ENCODE peak calls at places on chromosomes 11 and 22, in five cellular contexts. J is vagina, A is body of pancreas, V is K562, X is AG04449. Z is an unnamed sample.

GRCh38 chr11:102158151-102158734 is 48.0 kb downstream of the YAP1 start:
- DNase-seq in J (no peak), A (no peak), V (no peak), X (no peak), Z (no peak)

GRCh38 chr22:38733329-38734202 is 22.2 kb downstream of the SUN2 start:
- DNase-seq in J (no peak), A (peak), V (peak), X (no peak), Z (no peak)

GRCh38 chr22:20128902-20129746 is 2.5 kb upstream of the ZDHHC8 start:
- DNase-seq in J (no peak), A (peak), V (peak), X (no peak), Z (no peak)

GRCh38 chr11:16468735-16469446 is 112.5 kb upstream of the SOX6 start:
- DNase-seq in J (no peak), A (no peak), V (no peak), X (no peak), Z (no peak)

GRCh38 chr11:1388763-1389102 is 1.0 kb upstream of the BRSK2 start:
- DNase-seq in J (no peak), A (no peak), V (no peak), X (no peak), Z (no peak)

GRCh38 chr11:117620659-117621058 is 176.4 kb downstream of the DSCAML1 start:
- DNase-seq in J (no peak), A (no peak), V (no peak), X (no peak), Z (no peak)

GRCh38 chr11:112789481-112789880 is 171.7 kb upstream of the NCAM1 start:
- DNase-seq in J (no peak), A (no peak), V (no peak), X (no peak), Z (no peak)

GRCh38 chr11:116336540-116336939 is 436.2 kb downstream of the BUD13 start:
- DNase-seq in J (peak), A (no peak), V (no peak), X (no peak), Z (no peak)

GRCh38 chr22:16717699-16718558 is 107.3 kb downstream of the XKR3 start:
- DNase-seq in J (no peak), A (no peak), V (peak), X (no peak), Z (no peak)

GRCh38 chr22:45885941-45886395 is 91.0 kb downstream of the WNT7B start:
- DNase-seq in J (no peak), A (no peak), V (no peak), X (no peak), Z (no peak)

GRCh38 chr11:73139476-73140198 is 2.5 kb downstream of the FCHSD2 start:
- DNase-seq in J (no peak), A (no peak), V (no peak), X (no peak), Z (no peak)

GRCh38 chr11:134139873-134140331 is 71.0 kb downstream of the JAM3 start:
- DNase-seq in J (no peak), A (peak), V (peak), X (no peak), Z (peak)

GRCh38 chr22:50527921-50528681 is 1.7 kb downstream of the TYMP start:
- DNase-seq in J (no peak), A (no peak), V (no peak), X (no peak), Z (no peak)

GRCh38 chr11:12876340-12876739 is 132.8 kb upstream of the RASSF10 start:
- DNase-seq in J (no peak), A (no peak), V (no peak), X (no peak), Z (no peak)

GRCh38 chr11:86576946-86577624 is 95.3 kb downstream of the ME3 start:
- DNase-seq in J (no peak), A (no peak), V (no peak), X (no peak), Z (no peak)

GRCh38 chr22:47396105-47396504 is 633.7 kb downstream of the TBC1D22A start:
- DNase-seq in J (no peak), A (no peak), V (no peak), X (no peak), Z (no peak)

GRCh38 chr22:35451602-35452001 is 51.7 kb downstream of the MCM5 start:
- DNase-seq in J (no peak), A (no peak), V (no peak), X (no peak), Z (no peak)

GRCh38 chr11:76694664-76695063 is 24.1 kb upstream of the LRRC32 start:
- DNase-seq in J (no peak), A (no peak), V (no peak), X (peak), Z (no peak)

GRCh38 chr22:46514592-46515207 is 22.7 kb downstream of the CELSR1 start:
- DNase-seq in J (no peak), A (no peak), V (no peak), X (no peak), Z (no peak)

GRCh38 chr11:34997872-34998548 is 81.6 kb downstream of the PDHX start:
- DNase-seq in J (no peak), A (no peak), V (no peak), X (no peak), Z (no peak)

GRCh38 chr11:126533560-126533959 is 178.1 kb downstream of the ST3GAL4 start:
- DNase-seq in J (no peak), A (no peak), V (no peak), X (no peak), Z (no peak)

GRCh38 chr11:59528741-59529140 is 17.4 kb downstream of the OR4D9 start:
- DNase-seq in J (no peak), A (no peak), V (no peak), X (no peak), Z (no peak)

GRCh38 chr22:47193606-47194316 is 431.3 kb downstream of the TBC1D22A start:
- DNase-seq in J (peak), A (no peak), V (no peak), X (no peak), Z (no peak)

GRCh38 chr11:559020-559620 is 1.4 kb downstream of the LMNTD2 start:
- DNase-seq in J (no peak), A (no peak), V (no peak), X (no peak), Z (no peak)

GRCh38 chr11:110199184-110199981 is 97.0 kb downstream of the RDX start:
- DNase-seq in J (no peak), A (no peak), V (no peak), X (no peak), Z (no peak)

GRCh38 chr11:134406264-134407185 is 5.5 kb downstream of the B3GAT1 start:
- DNase-seq in J (no peak), A (no peak), V (no peak), X (no peak), Z (no peak)

GRCh38 chr11:111777094-111778046 is 11.2 kb upstream of the PPP2R1B start:
- DNase-seq in J (no peak), A (peak), V (peak), X (peak), Z (peak)

GRCh38 chr11:119335655-119336543 is 1.6 kb downstream of the RNF26 start:
- DNase-seq in J (no peak), A (no peak), V (no peak), X (no peak), Z (no peak)

GRCh38 chr22:23685205-23685784 is 5.5 kb upstream of the RGL4 start:
- DNase-seq in J (no peak), A (no peak), V (peak), X (no peak), Z (no peak)

GRCh38 chr22:28021998-28022660 is 103.1 kb upstream of the PITPNB start:
- DNase-seq in J (no peak), A (no peak), V (no peak), X (no peak), Z (no peak)

GRCh38 chr22:48744967-48745841 is 1082.5 kb downstream of the BRD1 start:
- DNase-seq in J (peak), A (no peak), V (no peak), X (no peak), Z (no peak)

GRCh38 chr11:118622376-118623290 is 15.2 kb downstream of the PHLDB1 start:
- DNase-seq in J (no peak), A (peak), V (no peak), X (peak), Z (no peak)

GRCh38 chr11:118373871-118374270 is 14.5 kb downstream of the UBE4A start:
- DNase-seq in J (no peak), A (no peak), V (no peak), X (no peak), Z (no peak)

GRCh38 chr22:46734830-46735453 is 3.1 kb downstream of the CERK start:
- DNase-seq in J (no peak), A (peak), V (no peak), X (no peak), Z (no peak)

GRCh38 chr11:11513438-11513837 is 108.4 kb downstream of the GALNT18 start:
- DNase-seq in J (no peak), A (no peak), V (no peak), X (no peak), Z (no peak)

GRCh38 chr11:120034881-120035620 is 102.9 kb downstream of the TRIM29 start:
- DNase-seq in J (peak), A (no peak), V (no peak), X (no peak), Z (no peak)

GRCh38 chr22:50314455-50315288 is 7.2 kb upstream of the PLXNB2 start:
- DNase-seq in J (no peak), A (no peak), V (peak), X (no peak), Z (no peak)

DNA sequence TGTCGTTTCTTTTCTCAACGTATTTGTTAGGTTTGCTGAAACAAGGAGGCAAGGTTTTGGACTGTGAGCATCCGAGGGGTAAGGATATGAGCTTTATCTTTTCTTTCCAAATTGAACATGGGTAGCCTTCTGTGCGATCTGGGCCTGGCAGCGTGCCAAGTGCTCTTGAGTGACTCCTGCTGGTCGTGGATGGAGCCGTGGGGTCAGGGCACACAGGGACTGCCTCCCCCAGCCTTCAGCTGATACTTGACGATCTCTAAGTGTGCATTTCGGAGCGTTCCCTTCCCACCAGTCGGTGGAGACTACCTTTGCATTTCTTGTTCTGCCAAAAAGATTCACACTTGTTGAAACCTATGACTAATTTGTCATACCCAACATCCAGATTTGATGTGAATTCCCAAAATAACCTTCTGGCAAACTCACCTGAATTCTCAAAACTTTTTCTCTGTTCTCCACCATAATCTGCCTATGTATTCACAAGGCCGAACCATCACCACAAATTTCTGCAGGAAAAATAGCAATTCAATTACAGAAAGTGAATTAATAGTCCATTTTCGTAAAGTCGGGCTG is 40.2 kb upstream of the CLMP start:
- DNase-seq in J (no peak), A (peak), V (peak), X (no peak), Z (no peak)
- TF ChIP-seq CTCF in J (no peak), A (peak), V (peak), X (peak), Z (peak)

GRCh38 chr11:68121067-68121899 is at the start of gene CHKA:
- DNase-seq in J (no peak), A (peak), V (peak), X (no peak), Z (peak)
- TF ChIP-seq CTCF in J (no peak), A (no peak), V (no peak), X (no peak), Z (no peak)

GRCh38 chr11:20364412-20364792 is 888 bp downstream of the HTATIP2 start:
- DNase-seq in J (no peak), A (no peak), V (peak), X (no peak), Z (no peak)
- TF ChIP-seq CTCF in J (no peak), A (no peak), V (no peak), X (no peak), Z (no peak)

DNA sequence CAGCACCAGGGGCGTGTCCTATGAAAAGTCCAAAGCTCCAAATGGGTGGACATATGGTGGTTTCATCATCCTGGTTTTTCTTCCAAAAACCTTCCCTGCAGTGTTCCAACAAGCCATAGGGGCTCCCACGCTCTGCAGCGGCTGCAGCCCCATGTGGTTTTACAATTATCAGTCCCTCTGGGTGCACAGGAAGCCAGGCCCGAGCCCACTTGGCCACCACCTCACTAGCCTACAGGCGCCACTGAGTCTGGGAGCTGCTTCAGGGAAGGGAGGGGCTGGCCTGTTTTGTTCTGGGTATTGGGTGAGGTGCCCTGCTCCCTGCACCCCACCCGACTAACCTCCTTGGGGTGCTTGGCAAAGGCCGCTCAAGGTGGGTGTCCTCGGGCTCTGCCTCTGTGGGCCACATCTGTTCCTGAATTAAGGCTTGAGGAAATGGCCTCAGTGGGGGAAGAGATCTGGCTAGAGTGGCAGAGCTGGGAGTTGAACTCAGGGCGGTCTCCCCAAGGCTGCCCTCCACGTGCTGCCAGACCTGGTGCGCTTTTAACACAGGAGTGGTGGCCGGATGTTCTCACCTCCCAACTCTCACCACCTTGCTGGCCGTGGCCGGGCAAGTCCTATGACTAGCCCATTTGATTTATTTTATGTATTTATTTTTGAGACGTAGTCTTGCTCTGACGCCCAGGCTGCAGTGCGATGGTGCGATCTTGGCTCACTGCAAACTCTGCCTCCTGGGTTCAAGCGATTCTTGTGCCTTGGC is 5.3 kb upstream of the CDC42BPG start:
- DNase-seq in J (no peak), A (no peak), V (no peak), X (no peak), Z (no peak)
- TF ChIP-seq CTCF in J (no peak), A (no peak), V (peak), X (no peak), Z (no peak)

DNA sequence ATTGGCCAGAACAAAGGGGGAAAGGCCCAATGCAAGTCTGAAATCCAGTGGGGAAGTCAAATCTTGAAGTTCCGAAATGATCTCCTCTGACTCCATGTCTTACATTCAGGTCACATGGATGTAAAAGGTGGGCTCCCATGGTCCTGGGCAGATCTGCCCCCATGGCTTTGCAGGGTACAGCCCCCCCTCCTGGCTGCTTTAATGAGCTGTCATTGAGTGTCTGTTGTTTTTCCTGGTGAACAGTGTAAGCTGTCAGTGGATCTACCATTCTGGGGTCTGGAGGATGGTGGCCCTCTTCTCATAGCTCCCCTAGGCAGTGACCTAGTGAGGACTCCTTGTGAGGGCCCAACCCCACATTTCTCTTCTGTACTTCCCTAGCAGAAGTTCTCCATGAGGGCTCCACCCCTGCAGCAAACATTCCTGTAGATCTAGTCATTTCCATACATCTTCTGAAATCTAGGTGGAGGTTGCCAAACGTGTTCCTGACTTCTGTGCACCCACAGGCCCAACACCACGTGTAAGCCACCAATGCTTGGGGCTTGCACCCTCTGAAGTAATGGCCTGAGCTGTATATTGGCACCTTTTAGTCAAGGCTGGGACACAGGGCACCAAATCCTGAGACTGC is 9.3 kb downstream of the CARD18 start:
- DNase-seq in J (no peak), A (no peak), V (no peak), X (no peak), Z (no peak)
- TF ChIP-seq CTCF in J (no peak), A (no peak), V (no peak), X (no peak), Z (no peak)